ENCODE peak calls at places on chromosomes 1 and 21, in four cellular contexts. One of them, this sample, is unnamed.

GRCh38 chr1:30286241-30286983 is 437.0 kb downstream of the MATN1 start:
- DNase-seq in stimulated activated CD8-positive, alpha-beta memory T cell treated with anti-CD3 and anti-CD28 coated beads, Interleukin-2, amount 100 ng/mL, for 1 hour: no peak
- DNase-seq in stimulated activated CD4-positive, alpha-beta T cell treated with anti-CD3 and anti-CD28 coated beads, Interleukin-12 subunit alpha, Interleukin-12 subunit beta, amount 100 ng/mL, for 48 hours: no peak
- DNase-seq in cardiac muscle cell: no peak
- DNase-seq in this sample: no peak

GRCh38 chr21:46515109-46515508 is 56.4 kb downstream of the DIP2A start:
- DNase-seq in stimulated activated CD8-positive, alpha-beta memory T cell treated with anti-CD3 and anti-CD28 coated beads, Interleukin-2, amount 100 ng/mL, for 1 hour: no peak
- DNase-seq in stimulated activated CD4-positive, alpha-beta T cell treated with anti-CD3 and anti-CD28 coated beads, Interleukin-12 subunit alpha, Interleukin-12 subunit beta, amount 100 ng/mL, for 48 hours: no peak
- DNase-seq in cardiac muscle cell: peak
- DNase-seq in this sample: no peak

GRCh38 chr1:152582647-152583046 is 2.3 kb upstream of the LCE3D start:
- DNase-seq in cardiac muscle cell: no peak
- DNase-seq in stimulated activated CD8-positive, alpha-beta memory T cell treated with anti-CD3 and anti-CD28 coated beads, Interleukin-2, amount 100 ng/mL, for 1 hour: no peak
- DNase-seq in stimulated activated CD4-positive, alpha-beta T cell treated with anti-CD3 and anti-CD28 coated beads, Interleukin-12 subunit alpha, Interleukin-12 subunit beta, amount 100 ng/mL, for 48 hours: no peak
- DNase-seq in this sample: no peak

GRCh38 chr1:150073516-150073915 is 5.9 kb downstream of the VPS45 start:
- DNase-seq in stimulated activated CD8-positive, alpha-beta memory T cell treated with anti-CD3 and anti-CD28 coated beads, Interleukin-2, amount 100 ng/mL, for 1 hour: no peak
- DNase-seq in stimulated activated CD4-positive, alpha-beta T cell treated with anti-CD3 and anti-CD28 coated beads, Interleukin-12 subunit alpha, Interleukin-12 subunit beta, amount 100 ng/mL, for 48 hours: no peak
- DNase-seq in cardiac muscle cell: no peak
- DNase-seq in this sample: no peak

GRCh38 chr1:54894271-54894670 is 7.3 kb upstream of the DHCR24 start:
- DNase-seq in stimulated activated CD4-positive, alpha-beta T cell treated with anti-CD3 and anti-CD28 coated beads, Interleukin-12 subunit alpha, Interleukin-12 subunit beta, amount 100 ng/mL, for 48 hours: no peak
- DNase-seq in stimulated activated CD8-positive, alpha-beta memory T cell treated with anti-CD3 and anti-CD28 coated beads, Interleukin-2, amount 100 ng/mL, for 1 hour: no peak
- DNase-seq in cardiac muscle cell: no peak
- DNase-seq in this sample: no peak

GRCh38 chr1:109255097-109255651 is 5.8 kb downstream of the CELSR2 start:
- DNase-seq in stimulated activated CD4-positive, alpha-beta T cell treated with anti-CD3 and anti-CD28 coated beads, Interleukin-12 subunit alpha, Interleukin-12 subunit beta, amount 100 ng/mL, for 48 hours: no peak
- DNase-seq in cardiac muscle cell: no peak
- DNase-seq in stimulated activated CD8-positive, alpha-beta memory T cell treated with anti-CD3 and anti-CD28 coated beads, Interleukin-2, amount 100 ng/mL, for 1 hour: no peak
- DNase-seq in this sample: no peak

GRCh38 chr1:154453577-154454352 is 48.3 kb upstream of the TDRD10 start:
- DNase-seq in stimulated activated CD4-positive, alpha-beta T cell treated with anti-CD3 and anti-CD28 coated beads, Interleukin-12 subunit alpha, Interleukin-12 subunit beta, amount 100 ng/mL, for 48 hours: no peak
- DNase-seq in stimulated activated CD8-positive, alpha-beta memory T cell treated with anti-CD3 and anti-CD28 coated beads, Interleukin-2, amount 100 ng/mL, for 1 hour: no peak
- DNase-seq in cardiac muscle cell: no peak
- DNase-seq in this sample: no peak

GRCh38 chr1:23650344-23650990 is 41.1 kb upstream of the RPL11 start:
- DNase-seq in stimulated activated CD4-positive, alpha-beta T cell treated with anti-CD3 and anti-CD28 coated beads, Interleukin-12 subunit alpha, Interleukin-12 subunit beta, amount 100 ng/mL, for 48 hours: no peak
- DNase-seq in stimulated activated CD8-positive, alpha-beta memory T cell treated with anti-CD3 and anti-CD28 coated beads, Interleukin-2, amount 100 ng/mL, for 1 hour: no peak
- DNase-seq in cardiac muscle cell: no peak
- DNase-seq in this sample: no peak

GRCh38 chr1:23422955-23423354 is 1.6 kb downstream of the TCEA3 start:
- DNase-seq in stimulated activated CD4-positive, alpha-beta T cell treated with anti-CD3 and anti-CD28 coated beads, Interleukin-12 subunit alpha, Interleukin-12 subunit beta, amount 100 ng/mL, for 48 hours: no peak
- DNase-seq in cardiac muscle cell: no peak
- DNase-seq in stimulated activated CD8-positive, alpha-beta memory T cell treated with anti-CD3 and anti-CD28 coated beads, Interleukin-2, amount 100 ng/mL, for 1 hour: no peak
- DNase-seq in this sample: peak

GRCh38 chr1:224065455-224065854 is 48.5 kb upstream of the FBXO28 start:
- DNase-seq in cardiac muscle cell: no peak
- DNase-seq in stimulated activated CD8-positive, alpha-beta memory T cell treated with anti-CD3 and anti-CD28 coated beads, Interleukin-2, amount 100 ng/mL, for 1 hour: no peak
- DNase-seq in stimulated activated CD4-positive, alpha-beta T cell treated with anti-CD3 and anti-CD28 coated beads, Interleukin-12 subunit alpha, Interleukin-12 subunit beta, amount 100 ng/mL, for 48 hours: no peak
- DNase-seq in this sample: no peak

GRCh38 chr1:59393211-59394180 is 96.6 kb downstream of the FGGY start:
- DNase-seq in stimulated activated CD4-positive, alpha-beta T cell treated with anti-CD3 and anti-CD28 coated beads, Interleukin-12 subunit alpha, Interleukin-12 subunit beta, amount 100 ng/mL, for 48 hours: no peak
- DNase-seq in stimulated activated CD8-positive, alpha-beta memory T cell treated with anti-CD3 and anti-CD28 coated beads, Interleukin-2, amount 100 ng/mL, for 1 hour: no peak
- DNase-seq in cardiac muscle cell: peak
- DNase-seq in this sample: no peak

GRCh38 chr1:186681806-186682205 is 1.6 kb upstream of the PTGS2 start:
- DNase-seq in stimulated activated CD4-positive, alpha-beta T cell treated with anti-CD3 and anti-CD28 coated beads, Interleukin-12 subunit alpha, Interleukin-12 subunit beta, amount 100 ng/mL, for 48 hours: no peak
- DNase-seq in cardiac muscle cell: no peak
- DNase-seq in stimulated activated CD8-positive, alpha-beta memory T cell treated with anti-CD3 and anti-CD28 coated beads, Interleukin-2, amount 100 ng/mL, for 1 hour: no peak
- DNase-seq in this sample: no peak

GRCh38 chr1:223390618-223391017 is 2.6 kb upstream of the CCDC185 start:
- DNase-seq in stimulated activated CD8-positive, alpha-beta memory T cell treated with anti-CD3 and anti-CD28 coated beads, Interleukin-2, amount 100 ng/mL, for 1 hour: no peak
- DNase-seq in cardiac muscle cell: no peak
- DNase-seq in stimulated activated CD4-positive, alpha-beta T cell treated with anti-CD3 and anti-CD28 coated beads, Interleukin-12 subunit alpha, Interleukin-12 subunit beta, amount 100 ng/mL, for 48 hours: no peak
- DNase-seq in this sample: no peak

GRCh38 chr1:189269011-189269410 is 1208.7 kb downstream of the BRINP3 start:
- DNase-seq in stimulated activated CD8-positive, alpha-beta memory T cell treated with anti-CD3 and anti-CD28 coated beads, Interleukin-2, amount 100 ng/mL, for 1 hour: no peak
- DNase-seq in cardiac muscle cell: peak
- DNase-seq in stimulated activated CD4-positive, alpha-beta T cell treated with anti-CD3 and anti-CD28 coated beads, Interleukin-12 subunit alpha, Interleukin-12 subunit beta, amount 100 ng/mL, for 48 hours: no peak
- DNase-seq in this sample: no peak

GRCh38 chr1:160083968-160084770 is 2.8 kb downstream of the KCNJ9 start:
- DNase-seq in cardiac muscle cell: peak
- DNase-seq in stimulated activated CD4-positive, alpha-beta T cell treated with anti-CD3 and anti-CD28 coated beads, Interleukin-12 subunit alpha, Interleukin-12 subunit beta, amount 100 ng/mL, for 48 hours: peak
- DNase-seq in stimulated activated CD8-positive, alpha-beta memory T cell treated with anti-CD3 and anti-CD28 coated beads, Interleukin-2, amount 100 ng/mL, for 1 hour: peak
- DNase-seq in this sample: peak

This sample was measured in activated naive CD8-positive, alpha-beta T cell treated with anti-CD3 and anti-CD28 coated beads, Interleukin-2, amount 10 ng/mL, durations not matched to agents 7 days and 5 days.